ENCODE peak calls at places on chromosomes 7 and 10, in nine cellular contexts. A, D, Y, I, Q, T, R, J and U are unnamed samples.

GRCh38 chr7:15567652-15568051 is 5.8 kb upstream of the AGMO start:
- DNase-seq in A (no peak), D (no peak), Y (no peak), I (no peak), Q (no peak), T (no peak), R (no peak), J (no peak), U (no peak)

GRCh38 chr10:78035025-78035424 is 1.4 kb downstream of the RPS24 start:
- DNase-seq in A (no peak), D (no peak), Y (no peak), I (peak), Q (no peak), T (no peak), R (no peak), J (no peak), U (no peak)

GRCh38 chr7:79405368-79405767 is 48.1 kb downstream of the MAGI2 start:
- DNase-seq in A (no peak), D (no peak), Y (no peak), I (no peak), Q (no peak), T (no peak), R (no peak), J (no peak), U (no peak)

GRCh38 chr10:50951451-50951850 is 66.0 kb upstream of the A1CF start:
- DNase-seq in A (no peak), D (no peak), Y (no peak), I (no peak), Q (no peak), T (no peak), R (no peak), J (no peak), U (no peak)

GRCh38 chr7:141701489-141702046 is 398 bp downstream of the DENND11 start:
- DNase-seq in A (peak), D (peak), Y (peak), I (peak), Q (peak), T (peak), R (no peak), J (peak), U (peak)

GRCh38 chr10:110923856-110924493 is 4.6 kb downstream of the SHOC2 start:
- DNase-seq in A (no peak), D (peak), Y (no peak), I (no peak), Q (no peak), T (no peak), R (no peak), J (no peak), U (no peak)

GRCh38 chr10:22314852-22315251 is 1.3 kb upstream of the COMMD3 start:
- DNase-seq in A (no peak), D (no peak), Y (no peak), I (no peak), Q (no peak), T (no peak), R (no peak), J (no peak), U (no peak)

GRCh38 chr10:96880575-96880974 is 48.5 kb downstream of the LCOR start:
- DNase-seq in A (no peak), D (no peak), Y (no peak), I (no peak), Q (no peak), T (no peak), R (no peak), J (no peak), U (no peak)

GRCh38 chr7:1530946-1531262 is 402 bp downstream of the MAFK start:
- DNase-seq in A (no peak), D (no peak), Y (no peak), I (no peak), Q (no peak), T (no peak), R (no peak), J (no peak), U (no peak)

GRCh38 chr7:159204664-159205063 is 60.0 kb upstream of the VIPR2 start:
- DNase-seq in A (no peak), D (no peak), Y (no peak), I (no peak), Q (no peak), T (no peak), R (no peak), J (no peak), U (no peak)

GRCh38 chr7:71793251-71793650 is 618.9 kb downstream of the CALN1 start:
- DNase-seq in A (no peak), D (no peak), Y (no peak), I (peak), Q (no peak), T (no peak), R (no peak), J (no peak), U (no peak)

GRCh38 chr7:16084370-16084769 is 337.0 kb downstream of the CRPPA start:
- DNase-seq in A (no peak), D (no peak), Y (peak), I (peak), Q (no peak), T (no peak), R (no peak), J (no peak), U (no peak)

GRCh38 chr10:91167406-91167805 is 53.1 kb upstream of the PCGF5 start:
- DNase-seq in A (no peak), D (no peak), Y (no peak), I (no peak), Q (no peak), T (no peak), R (no peak), J (no peak), U (no peak)

GRCh38 chr7:74051193-74051592 is 23.2 kb downstream of the ELN start:
- DNase-seq in A (no peak), D (no peak), Y (no peak), I (peak), Q (no peak), T (no peak), R (no peak), J (peak), U (no peak)

GRCh38 chr7:129218514-129219036 is 6.3 kb upstream of the AHCYL2 start:
- DNase-seq in A (peak), D (peak), Y (peak), I (peak), Q (peak), T (peak), R (peak), J (peak), U (no peak)

GRCh38 chr7:114922151-114922651 is 307 bp downstream of the MDFIC start:
- DNase-seq in A (peak), D (peak), Y (peak), I (peak), Q (peak), T (peak), R (peak), J (no peak), U (no peak)

GRCh38 chr10:33381897-33382578 is 47.6 kb upstream of the NRP1 start:
- DNase-seq in A (no peak), D (no peak), Y (no peak), I (peak), Q (no peak), T (no peak), R (no peak), J (no peak), U (no peak)

GRCh38 chr7:220151-220841 is 27.9 kb downstream of the FAM20C start:
- DNase-seq in A (no peak), D (no peak), Y (peak), I (no peak), Q (peak), T (no peak), R (no peak), J (no peak), U (no peak)

GRCh38 chr10:55704950-55705349 is 656.1 kb downstream of the ZWINT start:
- DNase-seq in A (no peak), D (no peak), Y (no peak), I (no peak), Q (no peak), T (no peak), R (no peak), J (no peak), U (no peak)

GRCh38 chr10:78920011-78920410 is 148.8 kb upstream of the ZMIZ1 start:
- DNase-seq in A (no peak), D (no peak), Y (peak), I (no peak), Q (no peak), T (no peak), R (no peak), J (no peak), U (no peak)

GRCh38 chr10:79387974-79388850 is 40.9 kb downstream of the PPIF start:
- DNase-seq in A (no peak), D (peak), Y (no peak), I (no peak), Q (no peak), T (no peak), R (no peak), J (peak), U (no peak)

GRCh38 chr7:569996-570800 is 50.6 kb upstream of the PDGFA start:
- DNase-seq in A (no peak), D (no peak), Y (no peak), I (no peak), Q (no peak), T (no peak), R (no peak), J (no peak), U (no peak)

GRCh38 chr7:132558815-132559214 is 17.5 kb downstream of the PLXNA4 start:
- DNase-seq in A (no peak), D (no peak), Y (no peak), I (no peak), Q (no peak), T (no peak), R (no peak), J (no peak), U (no peak)